ENCODE peak calls at places on chromosomes 7 and 10, in five cellular contexts. J is LoVo; N is T-cell; W is mucosa of gallbladder; Y is stimulated activated CD4-positive, alpha-beta T cell treated with anti-CD3 and anti-CD28 coated beads, Interleukin-2, amount 100 ng/mL, for 48 hours. R is an unnamed sample.

GRCh38 chr10:72087969-72088878 is at the start of gene SPOCK2:
- DNase-seq in J (no peak), W (peak; percentile 49), Y (peak; percentile 52), N (peak; percentile 77), R (no peak)

GRCh38 chr7:55026867-55027490 is 8.2 kb downstream of the EGFR start:
- DNase-seq in N (no peak), J (no peak), Y (no peak), W (no peak), R (no peak)

GRCh38 chr10:102710604-102711003 is 3.6 kb downstream of the ARL3 start:
- DNase-seq in J (no peak), N (no peak), Y (no peak), W (no peak), R (no peak)

GRCh38 chr10:75356484-75356883 is 45.1 kb downstream of the ZNF503 start:
- DNase-seq in N (no peak), J (no peak), W (no peak), Y (no peak), R (no peak)

GRCh38 chr10:113441871-113442270 is 111.0 kb upstream of the HABP2 start:
- DNase-seq in J (no peak), W (no peak), N (no peak), Y (no peak), R (no peak)

GRCh38 chr10:117549100-117549499 is 6.6 kb downstream of the EMX2 start:
- DNase-seq in Y (no peak), J (no peak), W (no peak), N (no peak), R (no peak)

GRCh38 chr7:140525741-140526140 is 46.4 kb upstream of the MKRN1 start:
- DNase-seq in N (peak; percentile 4), W (no peak), Y (peak; percentile 17), J (peak; percentile 81), R (no peak)

GRCh38 chr7:130463553-130464434 is 23.0 kb upstream of the CEP41 start:
- DNase-seq in Y (no peak), W (no peak), J (no peak), N (no peak), R (no peak)

GRCh38 chr10:34721201-34721840 is 93.8 kb downstream of the PARD3 start:
- DNase-seq in J (peak; percentile 16), W (no peak), Y (no peak), N (no peak), R (no peak)

GRCh38 chr7:141702047-141702567 is at the start of gene DENND11:
- DNase-seq in N (peak; percentile 47), W (peak; percentile 11), Y (peak; percentile 47), J (peak; percentile 74), R (peak; percentile 63)

GRCh38 chr7:38728145-38728544 is 97.0 kb upstream of the AMPH start:
- DNase-seq in N (no peak), J (no peak), W (no peak), Y (no peak), R (no peak)

GRCh38 chr10:106609867-106610266 is 554.6 kb downstream of the SORCS1 start:
- DNase-seq in J (no peak), W (no peak), N (no peak), Y (no peak), R (no peak)

GRCh38 chr10:27360581-27361172 is 120.1 kb upstream of the ACBD5 start:
- DNase-seq in N (peak; percentile 79), J (peak; percentile 72), Y (peak; percentile 86), W (peak; percentile 74), R (peak; percentile 84)

GRCh38 chr7:66213637-66214036 is 8.5 kb downstream of the TPST1 start:
- DNase-seq in W (no peak), J (no peak), Y (no peak), N (no peak), R (no peak)

GRCh38 chr10:102229810-102230263 is 3.7 kb downstream of the ELOVL3 start:
- DNase-seq in J (peak; percentile 85), W (peak; percentile 85), N (peak; percentile 85), Y (peak; percentile 88), R (peak; percentile 92)

GRCh38 chr10:4371691-4372295 is 454.2 kb upstream of the AKR1E2 start:
- DNase-seq in N (no peak), Y (no peak), J (no peak), W (no peak), R (no peak)

GRCh38 chr7:95471076-95471475 is 14.7 kb upstream of the ASB4 start:
- DNase-seq in J (no peak), W (no peak), Y (no peak), N (no peak), R (no peak)

GRCh38 chr7:81150951-81151361 is 232.1 kb upstream of the SEMA3C start:
- DNase-seq in W (no peak), Y (no peak), N (no peak), J (no peak), R (no peak)

GRCh38 chr10:118725784-118726507 is 28.8 kb downstream of the CACUL1 start:
- DNase-seq in Y (no peak), W (no peak), N (no peak), J (no peak), R (no peak)

GRCh38 chr7:19161671-19162070 is 16.4 kb upstream of the FERD3L start:
- DNase-seq in W (no peak), N (no peak), Y (no peak), J (no peak), R (no peak)

GRCh38 chr7:34187908-34188307 is 282.6 kb downstream of the BMPER start:
- DNase-seq in J (no peak), Y (no peak), W (no peak), N (no peak), R (no peak)

GRCh38 chr7:84700563-84701370 is 486.1 kb downstream of the SEMA3D start:
- DNase-seq in N (no peak), J (no peak), W (no peak), Y (no peak), R (no peak)

GRCh38 chr7:1537631-1538412 is 7.3 kb downstream of the MAFK start:
- DNase-seq in Y (no peak), W (peak; percentile 92), N (no peak), J (no peak), R (peak; percentile 81)

GRCh38 chr10:75987610-75988009 is 556.2 kb downstream of the LRMDA start:
- DNase-seq in J (no peak), N (no peak), W (no peak), Y (no peak), R (no peak)

GRCh38 chr10:29998142-29998808 is 61.1 kb downstream of the JCAD start:
- DNase-seq in Y (peak; percentile 75), W (peak; percentile 84), J (peak; percentile 76), N (peak; percentile 76), R (peak; percentile 80)

GRCh38 chr7:138834583-138834982 is 36.6 kb upstream of the ATP6V0A4 start:
- DNase-seq in J (no peak), W (no peak), N (no peak), Y (peak; percentile 12), R (no peak)

GRCh38 chr7:106317971-106318370 is 33.2 kb upstream of the NAMPT start:
- DNase-seq in J (no peak), N (no peak), Y (no peak), W (no peak), R (no peak)

GRCh38 chr10:121655254-121656142 is 57.3 kb upstream of the FGFR2 start:
- DNase-seq in Y (no peak), N (no peak), J (no peak), W (no peak), R (no peak)

GRCh38 chr7:24284699-24285506 is 913 bp downstream of the NPY start:
- DNase-seq in N (no peak), W (no peak), J (no peak), Y (no peak), R (no peak)

GRCh38 chr7:137109966-137110930 is 233.3 kb downstream of the PTN start:
- DNase-seq in Y (no peak), J (no peak), W (no peak), N (no peak), R (no peak)